ENCODE peak calls at places on chromosomes 13 and 19, in seven cellular contexts. V, D, M, Q, J, R and I are unnamed samples.

GRCh38 chr13:97659602-97660001 is 225.6 kb downstream of the RAP2A start:
- DNase-seq in V (no peak), D (no peak), M (no peak), Q (no peak), J (no peak), R (no peak), I (no peak)

GRCh38 chr19:18603255-18603957 is 3.2 kb downstream of the CRLF1 start:
- DNase-seq in V (no peak), D (no peak), M (no peak), Q (no peak), J (no peak), R (no peak), I (no peak)

GRCh38 chr13:32255744-32256120 is 59.4 kb downstream of the ZAR1L start:
- DNase-seq in V (no peak), D (no peak), M (no peak), Q (no peak), J (no peak), R (no peak), I (no peak)

GRCh38 chr13:109785141-109785891 is 1.1 kb downstream of the IRS2 start:
- DNase-seq in V (peak; percentile 58), D (peak; percentile 46), M (no peak), Q (peak; percentile 44), J (peak; percentile 50), R (no peak), I (no peak)

GRCh38 chr13:33494596-33495214 is 209.2 kb upstream of the STARD13 start:
- DNase-seq in V (no peak), D (no peak), M (no peak), Q (no peak), J (no peak), R (no peak), I (no peak)

GRCh38 chr19:16457195-16457953 is 14.4 kb downstream of the EPS15L1 start:
- DNase-seq in V (no peak), D (peak; percentile 42), M (peak; percentile 84), Q (no peak), J (peak; percentile 60), R (no peak), I (no peak)

GRCh38 chr13:113862766-113863510 is 938 bp downstream of the GAS6 start:
- DNase-seq in V (peak; percentile 45), D (peak; percentile 59), M (peak; percentile 83), Q (peak; percentile 76), J (peak; percentile 63), R (peak; percentile 67), I (peak; percentile 72)

GRCh38 chr13:99086869-99087129 is 108.9 kb upstream of the DOCK9 start:
- DNase-seq in V (peak; percentile 69), D (no peak), M (no peak), Q (peak; percentile 47), J (no peak), R (peak; percentile 19), I (no peak)

GRCh38 chr13:27632214-27632613 is 10.5 kb downstream of the POLR1D start:
- DNase-seq in V (no peak), D (no peak), M (no peak), Q (no peak), J (no peak), R (no peak), I (no peak)

DNA sequence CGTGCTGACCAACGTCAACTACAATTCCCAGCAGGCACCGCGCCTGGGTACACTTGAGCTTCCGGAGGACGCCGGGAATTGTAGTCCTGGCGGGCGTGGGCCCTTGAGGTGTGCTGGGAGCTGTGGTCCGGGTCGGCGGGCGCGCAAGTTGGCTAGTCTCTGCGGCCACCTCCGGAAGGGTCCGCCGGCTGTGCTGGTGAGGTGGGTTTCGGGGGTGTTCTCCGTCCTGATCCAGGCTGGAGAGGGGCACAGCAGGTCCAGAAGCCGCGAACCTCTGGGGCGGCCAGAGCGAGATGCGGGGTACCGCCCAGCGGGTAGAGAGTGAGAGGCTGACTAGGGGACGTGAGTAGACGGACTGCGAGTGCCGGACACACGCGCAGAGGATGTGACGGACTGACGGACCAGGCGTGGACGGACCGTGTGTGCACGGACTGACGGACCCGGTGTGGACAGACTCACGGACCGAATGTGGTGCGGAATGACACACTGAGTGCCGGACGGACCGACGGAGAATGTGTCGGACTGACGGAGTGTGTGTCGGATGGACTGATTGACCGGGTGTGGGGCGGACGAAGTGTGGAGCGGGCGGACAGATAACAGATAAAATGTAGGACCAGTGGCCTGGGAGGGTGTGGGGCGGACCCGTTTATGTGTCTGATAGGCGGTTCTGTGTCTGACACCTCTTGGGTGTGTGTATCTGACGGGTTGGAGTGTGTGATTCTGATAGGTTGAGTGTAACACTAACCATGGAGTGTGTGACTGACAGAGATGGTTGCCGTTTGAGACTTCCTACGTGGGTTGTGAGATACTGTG is at the start of gene ZSCAN22:
- DNase-seq in V (peak; percentile 98), D (peak; percentile 95), M (peak; percentile 97), Q (peak; percentile 97), J (peak; percentile 96), R (peak; percentile 95), I (peak; percentile 96)
- TF ChIP-seq POLR2A in V (peak; percentile 78), D (peak; percentile 50), M (no peak), Q (peak; percentile 78), J (peak; percentile 56), R (peak; percentile 69), I (peak; percentile 68)

GRCh38 chr19:855566-856120 is 3.5 kb downstream of the ELANE start:
- DNase-seq in V (no peak), D (no peak), M (no peak), Q (no peak), J (peak; percentile 22), R (no peak), I (no peak)
- TF ChIP-seq POLR2A in V (no peak), D (no peak), M (no peak), Q (no peak), J (no peak), R (no peak), I (no peak)

DNA sequence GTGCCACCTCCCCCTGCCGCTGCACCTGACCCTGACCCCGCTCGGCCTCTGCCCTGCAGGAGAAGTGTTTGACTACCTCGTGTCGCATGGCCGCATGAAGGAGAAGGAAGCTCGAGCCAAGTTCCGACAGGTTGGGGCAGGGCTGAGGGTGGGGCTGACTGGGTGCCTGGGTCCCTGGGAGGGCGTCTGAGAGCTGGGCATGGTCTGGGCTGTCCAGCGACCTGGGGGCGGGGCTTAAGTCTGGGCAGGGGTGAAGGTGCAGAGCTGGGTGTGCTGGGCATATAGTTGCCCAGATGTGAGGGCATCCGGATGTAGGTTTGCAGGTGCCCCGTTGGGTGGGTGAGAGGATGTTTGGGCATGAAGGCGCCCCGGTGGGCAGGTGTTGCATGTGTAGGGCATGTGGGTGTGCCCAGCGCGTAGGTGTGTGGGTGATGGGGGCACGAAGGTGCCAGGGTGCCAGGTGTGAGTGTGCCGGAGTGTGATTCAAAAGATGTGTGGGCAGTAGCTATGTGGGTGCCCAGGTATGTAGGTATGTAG is 13.8 kb downstream of the MARK4 start:
- DNase-seq in V (no peak), D (no peak), M (no peak), Q (no peak), J (no peak), R (no peak), I (no peak)
- TF ChIP-seq POLR2A in V (no peak), D (no peak), M (no peak), Q (no peak), J (no peak), R (no peak), I (no peak)

GRCh38 chr19:5694167-5694951 is 4.3 kb downstream of the RPL36 start:
- DNase-seq in V (no peak), D (no peak), M (no peak), Q (no peak), J (no peak), R (no peak), I (no peak)
- TF ChIP-seq POLR2A in V (no peak), D (no peak), M (no peak), Q (no peak), J (no peak), R (no peak), I (peak; percentile 58)

GRCh38 chr19:3762501-3763459 is at the start of gene MRPL54:
- DNase-seq in V (peak; percentile 99), D (peak; percentile 99), M (peak; percentile 99), Q (peak; percentile 100), J (peak; percentile 99), R (peak; percentile 96), I (peak; percentile 96)
- TF ChIP-seq POLR2A in V (peak; percentile 94), D (peak; percentile 73), M (peak; percentile 27), Q (peak; percentile 87), J (peak; percentile 95), R (peak; percentile 91), I (peak; percentile 96)

GRCh38 chr13:31081316-31081715 is 80.4 kb downstream of the HSPH1 start:
- DNase-seq in V (no peak), D (no peak), M (no peak), Q (no peak), J (no peak), R (no peak), I (no peak)
- TF ChIP-seq POLR2A in V (no peak), D (no peak), M (no peak), Q (no peak), J (no peak), R (no peak), I (no peak)